ENCODE peak calls at places on chromosome 1, in seven cellular contexts. M, N, C, A, V, F and D are unnamed samples.

GRCh38 chr1:211613108-211613947 is 34.4 kb upstream of the SLC30A1 start:
- DNase-seq in V (peak; percentile 91), A (peak; percentile 98), C (no peak), N (peak; percentile 89), M (no peak), F (no peak), D (no peak)

GRCh38 chr1:59750612-59751395 is 63.9 kb upstream of the HOOK1 start:
- DNase-seq in V (peak; percentile 94), C (no peak), F (no peak), A (peak; percentile 87), N (peak; percentile 91), M (no peak), D (no peak)

GRCh38 chr1:184686540-184686939 is 68.1 kb downstream of the EDEM3 start:
- DNase-seq in C (no peak), F (no peak), N (no peak), A (peak; percentile 55), M (no peak), V (peak; percentile 11), D (no peak)

GRCh38 chr1:84570436-84571149 is 3.6 kb downstream of the CTBS start:
- DNase-seq in N (no peak), V (peak; percentile 28), C (no peak), A (peak; percentile 39), M (no peak), F (no peak), D (no peak)

GRCh38 chr1:107879927-107880326 is 85.1 kb downstream of the VAV3 start:
- DNase-seq in N (no peak), M (no peak), F (no peak), V (peak; percentile 47), C (no peak), A (no peak), D (no peak)

GRCh38 chr1:246705368-246705767 is 18.8 kb upstream of the SCCPDH start:
- DNase-seq in V (peak; percentile 85), M (no peak), C (no peak), A (peak; percentile 88), F (no peak), N (peak; percentile 21), D (no peak)

GRCh38 chr1:203898458-203899244 is 37.3 kb downstream of the SNRPE start:
- DNase-seq in A (no peak), M (no peak), C (no peak), F (no peak), V (no peak), N (no peak), D (no peak)

GRCh38 chr1:224459051-224459450 is 24.5 kb upstream of the WDR26 start:
- DNase-seq in A (peak; percentile 19), C (no peak), V (no peak), N (no peak), F (no peak), M (no peak), D (no peak)

GRCh38 chr1:162690672-162691434 is 58.6 kb downstream of the DDR2 start:
- DNase-seq in F (peak; percentile 37), N (peak; percentile 94), A (peak; percentile 88), C (no peak), V (peak; percentile 97), M (peak; percentile 42), D (peak; percentile 78)

GRCh38 chr1:92134331-92134730 is 54.2 kb downstream of the BTBD8 start:
- DNase-seq in F (no peak), V (no peak), A (no peak), C (no peak), M (no peak), N (no peak), D (no peak)

GRCh38 chr1:114979278-114979891 is 50.2 kb upstream of the TSHB start:
- DNase-seq in V (peak; percentile 68), C (peak; percentile 71), F (peak; percentile 70), M (no peak), A (peak; percentile 63), N (peak; percentile 47), D (peak; percentile 86)